ENCODE peak calls at places on chromosomes 1 and 21, in seven cellular contexts. One of them, this sample, is unnamed.

GRCh38 chr1:151846686-151847227 is 6.8 kb downstream of the THEM5 start:
- DNase-seq in colonic mucosa: no peak
- DNase-seq in HCT116: no peak
- DNase-seq in GM23338: no peak
- DNase-seq in MM.1S: peak
- DNase-seq in naive thymus-derived CD4-positive, alpha-beta T cell: no peak
- DNase-seq in cardiac muscle cell: no peak
- DNase-seq in this sample: no peak

GRCh38 chr1:244974550-244974949 is 110.2 kb upstream of the HNRNPU start:
- DNase-seq in colonic mucosa: no peak
- DNase-seq in HCT116: no peak
- DNase-seq in GM23338: no peak
- DNase-seq in MM.1S: no peak
- DNase-seq in naive thymus-derived CD4-positive, alpha-beta T cell: no peak
- DNase-seq in cardiac muscle cell: no peak
- DNase-seq in this sample: no peak

GRCh38 chr1:70319750-70320149 is 34.8 kb downstream of the ANKRD13C start:
- DNase-seq in colonic mucosa: no peak
- DNase-seq in HCT116: peak
- DNase-seq in GM23338: no peak
- DNase-seq in MM.1S: no peak
- DNase-seq in naive thymus-derived CD4-positive, alpha-beta T cell: no peak
- DNase-seq in cardiac muscle cell: peak
- DNase-seq in this sample: no peak

GRCh38 chr1:11784993-11785769 is 20.6 kb downstream of the MTHFR start:
- DNase-seq in colonic mucosa: peak
- DNase-seq in HCT116: peak
- DNase-seq in GM23338: peak
- DNase-seq in MM.1S: peak
- DNase-seq in naive thymus-derived CD4-positive, alpha-beta T cell: peak
- DNase-seq in cardiac muscle cell: peak
- DNase-seq in this sample: peak

GRCh38 chr1:56489695-56490094 is 89.7 kb downstream of the PLPP3 start:
- DNase-seq in colonic mucosa: no peak
- DNase-seq in HCT116: no peak
- DNase-seq in GM23338: no peak
- DNase-seq in MM.1S: no peak
- DNase-seq in naive thymus-derived CD4-positive, alpha-beta T cell: no peak
- DNase-seq in cardiac muscle cell: no peak
- DNase-seq in this sample: no peak

GRCh38 chr1:55067022-55067781 is 27.9 kb downstream of the PCSK9 start:
- DNase-seq in colonic mucosa: no peak
- DNase-seq in HCT116: no peak
- DNase-seq in GM23338: no peak
- DNase-seq in MM.1S: no peak
- DNase-seq in naive thymus-derived CD4-positive, alpha-beta T cell: no peak
- DNase-seq in cardiac muscle cell: no peak
- DNase-seq in this sample: no peak

GRCh38 chr1:213982814-213983588 is 4.8 kb upstream of the PROX1 start:
- DNase-seq in colonic mucosa: no peak
- DNase-seq in HCT116: no peak
- DNase-seq in GM23338: peak
- DNase-seq in MM.1S: no peak
- DNase-seq in naive thymus-derived CD4-positive, alpha-beta T cell: no peak
- DNase-seq in cardiac muscle cell: no peak
- DNase-seq in this sample: no peak

GRCh38 chr1:245983294-245983967 is 523.6 kb downstream of the SMYD3 start:
- DNase-seq in colonic mucosa: no peak
- DNase-seq in HCT116: no peak
- DNase-seq in GM23338: no peak
- DNase-seq in MM.1S: no peak
- DNase-seq in naive thymus-derived CD4-positive, alpha-beta T cell: no peak
- DNase-seq in cardiac muscle cell: no peak
- DNase-seq in this sample: no peak

GRCh38 chr1:229896306-229896705 is 170.7 kb upstream of the GALNT2 start:
- DNase-seq in colonic mucosa: no peak
- DNase-seq in HCT116: no peak
- DNase-seq in GM23338: no peak
- DNase-seq in MM.1S: no peak
- DNase-seq in naive thymus-derived CD4-positive, alpha-beta T cell: no peak
- DNase-seq in cardiac muscle cell: no peak
- DNase-seq in this sample: no peak

GRCh38 chr1:215957692-215958091 is 390.6 kb downstream of the KCTD3 start:
- DNase-seq in colonic mucosa: no peak
- DNase-seq in HCT116: no peak
- DNase-seq in GM23338: no peak
- DNase-seq in MM.1S: no peak
- DNase-seq in naive thymus-derived CD4-positive, alpha-beta T cell: no peak
- DNase-seq in cardiac muscle cell: peak
- DNase-seq in this sample: no peak

GRCh38 chr1:180230416-180230790 is 339 bp downstream of the LHX4 start:
- DNase-seq in colonic mucosa: no peak
- DNase-seq in HCT116: no peak
- DNase-seq in GM23338: peak
- DNase-seq in MM.1S: no peak
- DNase-seq in naive thymus-derived CD4-positive, alpha-beta T cell: no peak
- DNase-seq in cardiac muscle cell: no peak
- DNase-seq in this sample: peak

GRCh38 chr21:43369124-43369523 is 57.8 kb downstream of the SIK1 start:
- DNase-seq in colonic mucosa: no peak
- DNase-seq in HCT116: no peak
- DNase-seq in GM23338: no peak
- DNase-seq in MM.1S: no peak
- DNase-seq in naive thymus-derived CD4-positive, alpha-beta T cell: no peak
- DNase-seq in cardiac muscle cell: peak
- DNase-seq in this sample: no peak

GRCh38 chr21:39502631-39503030 is 50.9 kb downstream of the SH3BGR start:
- DNase-seq in colonic mucosa: no peak
- DNase-seq in HCT116: no peak
- DNase-seq in GM23338: no peak
- DNase-seq in MM.1S: no peak
- DNase-seq in naive thymus-derived CD4-positive, alpha-beta T cell: no peak
- DNase-seq in cardiac muscle cell: no peak
- DNase-seq in this sample: no peak

GRCh38 chr1:15186846-15187151 is 33.3 kb downstream of the TMEM51 start:
- DNase-seq in colonic mucosa: no peak
- DNase-seq in HCT116: no peak
- DNase-seq in GM23338: peak
- DNase-seq in MM.1S: no peak
- DNase-seq in naive thymus-derived CD4-positive, alpha-beta T cell: no peak
- DNase-seq in cardiac muscle cell: no peak
- DNase-seq in this sample: no peak

GRCh38 chr1:116586741-116587143 is 15.9 kb upstream of the CD58 start:
- DNase-seq in colonic mucosa: no peak
- DNase-seq in HCT116: no peak
- DNase-seq in GM23338: peak
- DNase-seq in MM.1S: no peak
- DNase-seq in naive thymus-derived CD4-positive, alpha-beta T cell: no peak
- DNase-seq in cardiac muscle cell: no peak
- DNase-seq in this sample: no peak

GRCh38 chr1:4931486-4931885 is 277.1 kb downstream of the AJAP1 start:
- DNase-seq in colonic mucosa: no peak
- DNase-seq in HCT116: no peak
- DNase-seq in GM23338: no peak
- DNase-seq in MM.1S: no peak
- DNase-seq in naive thymus-derived CD4-positive, alpha-beta T cell: no peak
- DNase-seq in cardiac muscle cell: no peak
- DNase-seq in this sample: no peak

GRCh38 chr21:45617021-45617930 is 26.2 kb upstream of the PCBP3 start:
- DNase-seq in colonic mucosa: no peak
- DNase-seq in HCT116: no peak
- DNase-seq in GM23338: peak
- DNase-seq in MM.1S: no peak
- DNase-seq in naive thymus-derived CD4-positive, alpha-beta T cell: no peak
- DNase-seq in cardiac muscle cell: no peak
- DNase-seq in this sample: no peak

GRCh38 chr1:43651188-43651587 is 1.2 kb downstream of the KDM4A start:
- DNase-seq in colonic mucosa: peak
- DNase-seq in HCT116: no peak
- DNase-seq in GM23338: no peak
- DNase-seq in MM.1S: peak
- DNase-seq in naive thymus-derived CD4-positive, alpha-beta T cell: no peak
- DNase-seq in cardiac muscle cell: no peak
- DNase-seq in this sample: no peak

GRCh38 chr21:41241341-41241740 is 73.4 kb downstream of the BACE2 start:
- DNase-seq in colonic mucosa: peak
- DNase-seq in HCT116: no peak
- DNase-seq in GM23338: no peak
- DNase-seq in MM.1S: no peak
- DNase-seq in naive thymus-derived CD4-positive, alpha-beta T cell: no peak
- DNase-seq in cardiac muscle cell: no peak
- DNase-seq in this sample: no peak

GRCh38 chr1:25771246-25772114 is 28.5 kb upstream of the SELENON start:
- DNase-seq in colonic mucosa: peak
- DNase-seq in HCT116: no peak
- DNase-seq in GM23338: peak
- DNase-seq in MM.1S: no peak
- DNase-seq in naive thymus-derived CD4-positive, alpha-beta T cell: peak
- DNase-seq in cardiac muscle cell: no peak
- DNase-seq in this sample: no peak

GRCh38 chr1:179003474-179004066 is 22.1 kb upstream of the FAM20B start:
- DNase-seq in colonic mucosa: no peak
- DNase-seq in HCT116: no peak
- DNase-seq in GM23338: no peak
- DNase-seq in MM.1S: no peak
- DNase-seq in naive thymus-derived CD4-positive, alpha-beta T cell: no peak
- DNase-seq in cardiac muscle cell: no peak
- DNase-seq in this sample: no peak

GRCh38 chr1:55725378-55725777 is 510.2 kb upstream of the USP24 start:
- DNase-seq in colonic mucosa: no peak
- DNase-seq in HCT116: no peak
- DNase-seq in GM23338: no peak
- DNase-seq in MM.1S: no peak
- DNase-seq in naive thymus-derived CD4-positive, alpha-beta T cell: no peak
- DNase-seq in cardiac muscle cell: peak
- DNase-seq in this sample: peak

GRCh38 chr1:62508187-62508758 is 71.4 kb downstream of the USP1 start:
- DNase-seq in colonic mucosa: peak
- DNase-seq in HCT116: peak
- DNase-seq in GM23338: peak
- DNase-seq in MM.1S: peak
- DNase-seq in naive thymus-derived CD4-positive, alpha-beta T cell: no peak
- DNase-seq in cardiac muscle cell: peak
- DNase-seq in this sample: peak

GRCh38 chr1:226937940-226938725 is 2.0 kb upstream of the COQ8A start:
- DNase-seq in colonic mucosa: peak
- DNase-seq in HCT116: no peak
- DNase-seq in GM23338: no peak
- DNase-seq in MM.1S: no peak
- DNase-seq in naive thymus-derived CD4-positive, alpha-beta T cell: no peak
- DNase-seq in cardiac muscle cell: no peak
- DNase-seq in this sample: no peak

GRCh38 chr1:227069490-227069889 is 129.4 kb downstream of the COQ8A start:
- DNase-seq in colonic mucosa: no peak
- DNase-seq in HCT116: no peak
- DNase-seq in GM23338: no peak
- DNase-seq in MM.1S: no peak
- DNase-seq in naive thymus-derived CD4-positive, alpha-beta T cell: no peak
- DNase-seq in cardiac muscle cell: no peak
- DNase-seq in this sample: no peak

GRCh38 chr1:44867801-44868200 is 24.7 kb upstream of the PTCH2 start:
- DNase-seq in colonic mucosa: no peak
- DNase-seq in HCT116: no peak
- DNase-seq in GM23338: no peak
- DNase-seq in MM.1S: no peak
- DNase-seq in naive thymus-derived CD4-positive, alpha-beta T cell: no peak
- DNase-seq in cardiac muscle cell: no peak
- DNase-seq in this sample: no peak

GRCh38 chr1:226827458-226827857 is 43.0 kb upstream of the PSEN2 start:
- DNase-seq in colonic mucosa: peak
- DNase-seq in HCT116: no peak
- DNase-seq in GM23338: peak
- DNase-seq in MM.1S: no peak
- DNase-seq in naive thymus-derived CD4-positive, alpha-beta T cell: no peak
- DNase-seq in cardiac muscle cell: peak
- DNase-seq in this sample: no peak

DNA sequence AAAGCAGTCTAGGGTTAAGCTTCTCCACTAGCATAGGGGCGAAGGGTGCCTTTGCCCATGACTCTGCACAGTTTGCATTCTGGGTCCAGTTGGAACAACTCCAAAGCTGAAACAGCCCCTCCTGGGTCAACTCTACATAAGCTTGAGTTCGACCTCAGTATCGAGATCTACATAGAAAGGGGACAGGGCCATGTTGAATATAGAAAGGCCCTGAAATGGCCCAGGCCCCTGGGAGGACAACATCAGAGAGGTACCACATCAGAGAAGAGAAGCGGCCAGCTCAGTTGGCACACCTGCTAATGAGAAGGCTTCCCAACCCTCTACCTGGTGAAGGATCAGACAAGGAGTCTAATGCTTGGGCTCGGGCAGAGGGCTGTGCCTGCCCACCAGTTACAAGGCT is 1.6 kb downstream of the DENND2D start:
- DNase-seq in colonic mucosa: no peak
- DNase-seq in HCT116: no peak
- DNase-seq in GM23338: no peak
- DNase-seq in MM.1S: no peak
- DNase-seq in naive thymus-derived CD4-positive, alpha-beta T cell: no peak
- DNase-seq in cardiac muscle cell: no peak
- DNase-seq in this sample: no peak
- H3K27ac ChIP-seq in colonic mucosa: peak
- H3K27ac ChIP-seq in HCT116: no peak
- H3K27ac ChIP-seq in GM23338: no peak
- H3K27ac ChIP-seq in MM.1S: no peak
- H3K27ac ChIP-seq in naive thymus-derived CD4-positive, alpha-beta T cell: peak
- H3K27ac ChIP-seq in cardiac muscle cell: no peak
- H3K27ac ChIP-seq in this sample: no peak

GRCh38 chr1:156241926-156242325 is at the start of gene BGLAP:
- DNase-seq in colonic mucosa: no peak
- DNase-seq in HCT116: no peak
- DNase-seq in GM23338: no peak
- DNase-seq in MM.1S: no peak
- DNase-seq in naive thymus-derived CD4-positive, alpha-beta T cell: no peak
- DNase-seq in cardiac muscle cell: no peak
- DNase-seq in this sample: no peak
- H3K27ac ChIP-seq in colonic mucosa: no peak
- H3K27ac ChIP-seq in HCT116: no peak
- H3K27ac ChIP-seq in GM23338: no peak
- H3K27ac ChIP-seq in MM.1S: no peak
- H3K27ac ChIP-seq in naive thymus-derived CD4-positive, alpha-beta T cell: no peak
- H3K27ac ChIP-seq in cardiac muscle cell: peak
- H3K27ac ChIP-seq in this sample: no peak

GRCh38 chr21:34802180-34802899 is 133.5 kb downstream of the CLIC6 start:
- DNase-seq in colonic mucosa: no peak
- DNase-seq in HCT116: no peak
- DNase-seq in GM23338: no peak
- DNase-seq in MM.1S: peak
- DNase-seq in naive thymus-derived CD4-positive, alpha-beta T cell: no peak
- DNase-seq in cardiac muscle cell: no peak
- DNase-seq in this sample: no peak
- H3K27ac ChIP-seq in colonic mucosa: peak
- H3K27ac ChIP-seq in HCT116: peak
- H3K27ac ChIP-seq in GM23338: no peak
- H3K27ac ChIP-seq in MM.1S: no peak
- H3K27ac ChIP-seq in naive thymus-derived CD4-positive, alpha-beta T cell: no peak
- H3K27ac ChIP-seq in cardiac muscle cell: no peak
- H3K27ac ChIP-seq in this sample: no peak

DNA sequence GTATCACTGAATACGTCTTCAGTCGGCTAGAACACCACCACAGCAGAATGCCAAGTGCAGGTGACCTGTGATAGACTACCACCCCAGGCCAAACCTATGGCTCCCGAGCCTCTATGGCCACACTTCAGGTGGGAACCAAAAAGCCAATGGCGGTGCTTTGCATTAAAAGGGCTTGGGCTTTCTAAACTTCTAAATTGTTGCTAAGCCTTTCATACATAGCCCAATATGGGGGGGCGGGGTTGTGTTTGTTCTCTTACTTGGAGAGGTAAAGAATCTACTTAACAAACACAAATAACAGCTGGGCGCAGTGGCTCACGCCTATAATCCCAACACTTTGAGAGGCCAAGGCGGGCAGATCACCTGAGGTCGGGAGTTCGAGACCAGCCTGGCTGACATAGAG is 19.7 kb downstream of the USP48 start:
- DNase-seq in colonic mucosa: no peak
- DNase-seq in HCT116: no peak
- DNase-seq in GM23338: peak
- DNase-seq in MM.1S: no peak
- DNase-seq in naive thymus-derived CD4-positive, alpha-beta T cell: no peak
- DNase-seq in cardiac muscle cell: no peak
- DNase-seq in this sample: peak
- H3K27ac ChIP-seq in colonic mucosa: no peak
- H3K27ac ChIP-seq in HCT116: no peak
- H3K27ac ChIP-seq in GM23338: peak
- H3K27ac ChIP-seq in MM.1S: no peak
- H3K27ac ChIP-seq in naive thymus-derived CD4-positive, alpha-beta T cell: no peak
- H3K27ac ChIP-seq in cardiac muscle cell: no peak
- H3K27ac ChIP-seq in this sample: no peak

This sample was measured in SJSA1.